ENCODE peak calls at places on chromosomes 2 and 18, in ten cellular contexts. B, L, I, Z, O, Q, M, D, N and X are unnamed samples.

GRCh38 chr2:187271825-187272224 is 176.2 kb downstream of the CALCRL start:
- DNase-seq in I (no peak), N (no peak), D (no peak), B (no peak), Q (no peak), O (no peak), M (no peak), Z (no peak), L (no peak), X (no peak)

GRCh38 chr2:175461839-175462238 is 280.3 kb upstream of the ATP5MC3 start:
- DNase-seq in D (no peak), I (no peak), O (no peak), Z (no peak), B (no peak), L (no peak), Q (no peak), M (no peak), N (no peak), X (no peak)

GRCh38 chr18:70423988-70424387 is 135.1 kb downstream of the SOCS6 start:
- DNase-seq in M (peak), B (no peak), L (no peak), N (no peak), O (no peak), Q (no peak), I (no peak), D (no peak), Z (no peak), X (no peak)

GRCh38 chr2:142175917-142176316 is 45.1 kb upstream of the LRP1B start:
- DNase-seq in L (no peak), D (no peak), Z (no peak), I (no peak), N (no peak), B (no peak), M (no peak), O (no peak), Q (no peak), X (no peak)

GRCh38 chr2:109396338-109397180 is 217.2 kb downstream of the SEPTIN10 start:
- DNase-seq in M (no peak), Z (no peak), I (no peak), N (no peak), O (no peak), D (no peak), B (no peak), Q (no peak), L (no peak), X (no peak)

GRCh38 chr18:29012874-29013273 is 835.9 kb upstream of the CDH2 start:
- DNase-seq in O (no peak), N (no peak), L (no peak), B (no peak), D (no peak), Q (no peak), M (no peak), Z (no peak), I (no peak), X (no peak)

GRCh38 chr2:207317358-207317984 is 151.7 kb upstream of the KLF7 start:
- DNase-seq in Q (no peak), N (no peak), L (no peak), O (no peak), D (no peak), Z (no peak), M (peak), I (no peak), B (no peak), X (no peak)

GRCh38 chr2:68832161-68832869 is 38.9 kb downstream of the BMP10 start:
- DNase-seq in M (no peak), Q (peak), B (no peak), O (peak), D (peak), I (peak), Z (peak), N (no peak), L (peak), X (peak)

GRCh38 chr2:86079981-86080911 is 25.4 kb downstream of the POLR1A start:
- DNase-seq in O (peak), L (peak), B (peak), I (peak), M (peak), Z (peak), D (peak), N (peak), Q (peak), X (peak)

GRCh38 chr2:149826471-149827125 is 239.0 kb upstream of the MMADHC start:
- DNase-seq in I (no peak), N (no peak), Q (no peak), Z (no peak), L (no peak), O (no peak), M (no peak), B (no peak), D (no peak), X (no peak)

GRCh38 chr2:56985609-56986008 is 801.8 kb downstream of the CCDC85A start:
- DNase-seq in Z (no peak), B (no peak), Q (no peak), M (no peak), L (no peak), N (no peak), D (no peak), I (no peak), O (no peak), X (no peak)

GRCh38 chr2:176088048-176088936 is 4.2 kb upstream of the HOXD13 start:
- DNase-seq in Q (peak), O (peak), Z (no peak), D (no peak), I (peak), B (no peak), M (peak), N (no peak), L (no peak), X (no peak)

GRCh38 chr2:127154985-127155650 is 48.2 kb upstream of the BIN1 start:
- DNase-seq in O (no peak), Q (no peak), L (no peak), N (no peak), B (no peak), Z (no peak), D (peak), I (peak), M (no peak), X (no peak)

GRCh38 chr2:8571286-8571791 is 110.5 kb upstream of the ID2 start:
- DNase-seq in N (no peak), I (no peak), Z (no peak), B (no peak), M (no peak), Q (no peak), D (no peak), L (no peak), O (no peak), X (no peak)
- H3K27ac ChIP-seq in N (peak), I (no peak), Z (no peak), B (no peak), M (no peak), Q (no peak), D (no peak), L (no peak), O (no peak), X (no peak)

GRCh38 chr2:129469389-129469788 is 510.1 kb upstream of the RAB6C start:
- DNase-seq in B (no peak), L (no peak), Z (no peak), I (no peak), M (no peak), D (no peak), N (no peak), O (no peak), Q (no peak), X (no peak)

GRCh38 chr2:129467012-129467779 is 512.3 kb upstream of the RAB6C start:
- DNase-seq in Z (no peak), L (no peak), Q (no peak), B (no peak), I (no peak), N (no peak), D (no peak), O (no peak), M (no peak), X (no peak)

GRCh38 chr2:129468879-129469278 is 510.6 kb upstream of the RAB6C start:
- DNase-seq in I (no peak), B (no peak), Q (no peak), D (no peak), Z (no peak), L (no peak), M (no peak), O (no peak), N (no peak), X (no peak)

GRCh38 chr2:129467941-129468340 is 511.5 kb upstream of the RAB6C start:
- DNase-seq in B (no peak), Z (no peak), O (no peak), N (no peak), Q (no peak), M (no peak), L (no peak), D (no peak), I (no peak), X (no peak)

GRCh38 chr2:129469881-129470280 is 509.6 kb upstream of the RAB6C start:
- DNase-seq in B (no peak), D (no peak), Z (no peak), L (no peak), M (no peak), I (no peak), O (no peak), Q (no peak), N (no peak), X (peak)
- H3K27ac ChIP-seq in B (no peak), D (no peak), Z (no peak), L (no peak), M (no peak), I (no peak), O (no peak), Q (no peak), N (no peak), X (peak)

DNA sequence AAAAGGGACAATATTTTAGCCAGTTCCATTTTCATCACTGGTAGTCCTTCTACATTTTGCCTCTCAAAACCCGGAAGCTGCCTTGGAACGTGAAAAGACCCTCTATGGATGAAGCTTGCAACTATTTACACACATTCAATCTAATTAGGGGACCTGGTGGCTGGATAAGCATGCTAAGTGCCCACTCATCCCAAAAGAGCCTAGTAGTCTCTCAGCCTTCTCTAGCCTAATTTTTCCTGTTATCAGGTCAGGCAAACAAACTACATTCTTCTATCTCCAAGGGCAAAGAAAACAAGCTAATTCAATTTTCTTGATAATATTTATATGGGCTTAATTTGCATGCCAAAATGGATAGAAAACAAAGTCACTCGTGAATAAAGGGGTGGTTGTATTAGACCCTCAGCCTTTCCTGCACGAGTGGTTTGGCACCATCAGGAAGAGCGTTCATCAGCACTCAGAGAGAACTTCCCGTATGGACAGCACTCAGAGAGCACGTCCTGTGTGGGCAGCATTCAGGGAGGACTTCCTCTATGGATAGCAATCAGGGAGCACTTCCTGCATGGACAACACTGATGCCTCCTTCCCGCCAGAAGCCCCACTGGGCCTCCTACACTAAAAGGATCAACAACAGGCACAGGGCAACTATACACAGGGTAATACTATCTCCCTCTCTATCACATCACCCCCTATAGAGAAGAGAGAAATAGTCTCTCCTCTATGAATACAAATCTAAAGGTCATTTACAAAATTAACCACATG is 122.2 kb downstream of the RBMS1 start:
- DNase-seq in L (no peak), Z (no peak), B (no peak), N (no peak), O (no peak), D (no peak), Q (no peak), I (no peak), M (no peak), X (no peak)
- H3K27ac ChIP-seq in L (peak), Z (peak), B (no peak), N (peak), O (peak), D (peak), Q (no peak), I (peak), M (no peak), X (no peak)

GRCh38 chr18:12305930-12306629 is 2.0 kb upstream of the TUBB6 start:
- DNase-seq in B (no peak), L (no peak), I (no peak), D (no peak), Q (peak), Z (peak), M (no peak), O (no peak), N (no peak), X (no peak)
- H3K27ac ChIP-seq in B (no peak), L (no peak), I (peak), D (peak), Q (no peak), Z (no peak), M (no peak), O (peak), N (no peak), X (no peak)

DNA sequence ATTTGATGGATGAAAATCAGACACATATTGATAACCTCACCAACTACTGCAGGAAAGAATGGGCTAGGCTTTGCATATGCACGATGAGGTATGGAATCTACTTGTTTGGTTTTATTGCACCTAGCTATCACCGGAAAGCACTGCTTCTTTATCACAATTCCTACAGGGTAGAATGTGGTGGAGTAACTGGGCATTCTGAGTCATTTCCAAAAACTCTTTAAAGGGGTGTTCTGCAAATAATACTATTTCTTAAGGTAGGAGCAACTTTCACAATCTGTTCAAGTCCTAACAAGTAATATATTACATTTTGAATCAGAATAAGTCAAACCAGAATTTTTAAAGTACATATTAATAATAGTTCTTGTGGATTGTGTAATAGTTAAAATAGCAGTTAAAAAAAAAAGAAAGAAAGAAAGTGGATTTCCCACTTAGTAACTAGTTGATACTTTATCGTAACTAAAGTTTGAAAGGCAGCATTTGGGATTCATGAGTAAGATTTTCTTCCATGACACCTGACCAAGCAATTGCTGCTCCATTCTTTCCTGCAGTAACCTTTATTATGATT is 40.5 kb downstream of the INO80C start:
- DNase-seq in Q (no peak), M (no peak), B (no peak), N (no peak), Z (no peak), O (no peak), D (no peak), I (no peak), L (no peak), X (no peak)
- H3K27ac ChIP-seq in Q (no peak), M (no peak), B (no peak), N (peak), Z (no peak), O (peak), D (peak), I (peak), L (peak), X (no peak)

GRCh38 chr2:151347294-151347693 is 10.1 kb upstream of the TNFAIP6 start:
- DNase-seq in N (no peak), Z (no peak), D (no peak), O (no peak), I (no peak), M (no peak), Q (no peak), L (no peak), B (no peak), X (no peak)

GRCh38 chr2:151339168-151339567 is 18.2 kb upstream of the TNFAIP6 start:
- DNase-seq in O (no peak), Q (no peak), I (no peak), N (no peak), B (peak), M (no peak), L (no peak), D (no peak), Z (no peak), X (no peak)

GRCh38 chr2:151344906-151345305 is 12.5 kb upstream of the TNFAIP6 start:
- DNase-seq in N (no peak), Q (no peak), Z (no peak), I (no peak), D (no peak), M (no peak), L (no peak), B (no peak), O (no peak), X (no peak)

GRCh38 chr2:151347904-151348303 is 9.5 kb upstream of the TNFAIP6 start:
- DNase-seq in Z (no peak), M (no peak), O (peak), I (no peak), L (no peak), N (no peak), Q (no peak), B (no peak), D (no peak), X (no peak)

DNA sequence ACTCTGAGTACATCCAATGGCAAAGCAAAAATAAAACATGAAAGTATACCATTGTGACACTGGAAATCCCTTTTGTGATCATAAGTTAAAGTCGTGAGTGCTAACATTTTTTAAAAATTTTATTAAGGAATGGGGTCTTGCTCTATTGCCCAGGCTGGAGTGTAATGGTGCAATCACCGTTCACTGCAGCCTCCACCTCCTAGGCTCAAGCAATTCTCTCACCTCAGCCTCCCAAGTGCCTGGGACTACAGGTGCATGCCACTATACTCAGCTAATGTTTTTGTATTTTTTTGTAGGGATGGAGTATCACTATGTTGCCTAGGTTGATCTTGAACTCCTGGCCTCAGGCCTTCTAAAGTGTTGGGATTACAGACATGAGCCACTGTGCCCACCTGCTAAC is 14.3 kb upstream of the TNFAIP6 start:
- DNase-seq in I (no peak), N (no peak), Z (no peak), L (no peak), M (no peak), D (no peak), O (no peak), B (no peak), Q (no peak), X (no peak)
- H3K27ac ChIP-seq in I (no peak), N (no peak), Z (no peak), L (no peak), M (no peak), D (no peak), O (no peak), B (no peak), Q (no peak), X (no peak)

DNA sequence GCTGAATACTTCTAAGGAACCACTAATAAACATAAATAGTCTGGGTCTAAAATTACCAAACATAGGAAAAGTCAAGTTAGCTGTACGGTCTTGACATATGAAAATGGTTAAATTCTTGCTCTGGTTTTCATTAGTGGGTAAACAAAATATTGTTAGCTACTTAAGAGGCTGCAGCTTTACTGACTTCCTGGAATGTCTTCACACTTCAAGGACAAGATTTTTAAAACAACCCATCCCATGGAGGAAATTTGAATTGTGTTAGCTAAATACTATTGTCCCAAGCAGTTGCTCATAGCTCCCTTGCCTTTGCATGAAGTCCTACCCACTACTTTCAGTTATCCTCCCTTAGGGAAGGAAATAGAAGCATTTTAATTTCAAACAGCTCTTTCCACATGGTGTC is 128.5 kb downstream of the EPHA4 start:
- DNase-seq in N (no peak), Z (no peak), Q (no peak), M (no peak), O (no peak), D (no peak), L (no peak), B (no peak), I (no peak), X (no peak)
- H3K27ac ChIP-seq in N (no peak), Z (no peak), Q (no peak), M (no peak), O (peak), D (no peak), L (peak), B (no peak), I (no peak), X (no peak)

GRCh38 chr2:71714601-71715240 is 261.4 kb downstream of the DYSF start:
- DNase-seq in Q (no peak), L (no peak), I (no peak), M (no peak), B (no peak), N (no peak), Z (no peak), O (no peak), D (peak), X (no peak)
- H3K27ac ChIP-seq in Q (no peak), L (no peak), I (peak), M (no peak), B (no peak), N (no peak), Z (no peak), O (no peak), D (no peak), X (no peak)